ENCODE peak calls at places on chromosomes 3 and 15, in six cellular contexts. M is fibroblast of pulmonary artery, O is ovary, S is esophagus squamous epithelium, A is GM23338, L is cardiac muscle cell. N is an unnamed sample.
A peak's percentile ranks its signal among the peaks of the same experiment; 100 is the strongest.

GRCh38 chr3:191255156-191255555 is 56.1 kb downstream of the OSTN start:
- DNase-seq in M (no peak), O (no peak), S (no peak), A (no peak), L (no peak), N (no peak)

GRCh38 chr3:139218046-139218445 is 125.8 kb upstream of the MRPS22 start:
- DNase-seq in M (no peak), O (no peak), S (no peak), A (no peak), L (no peak), N (no peak)

GRCh38 chr3:68007621-68008226 is 353.3 kb upstream of the SUCLG2 start:
- DNase-seq in M (no peak), O (no peak), S (no peak), A (peak; percentile 71), L (no peak), N (no peak)

GRCh38 chr3:164883161-164883560 is 195.1 kb downstream of the SI start:
- DNase-seq in M (no peak), O (no peak), S (no peak), A (no peak), L (no peak), N (no peak)

GRCh38 chr3:126108689-126109075 is 24.8 kb upstream of the SLC41A3 start:
- DNase-seq in M (no peak), O (no peak), S (no peak), A (no peak), L (no peak), N (no peak)

GRCh38 chr3:10389995-10390394 is 69.1 kb upstream of the SEC13 start:
- DNase-seq in M (no peak), O (no peak), S (no peak), A (no peak), L (no peak), N (no peak)

GRCh38 chr3:173913397-173913796 is 515.9 kb downstream of the NLGN1 start:
- DNase-seq in M (peak; percentile 62), O (no peak), S (no peak), A (no peak), L (peak; percentile 60), N (peak; percentile 57)

GRCh38 chr3:54506603-54507002 is 384.3 kb downstream of the CACNA2D3 start:
- DNase-seq in M (peak; percentile 4), O (no peak), S (no peak), A (no peak), L (peak; percentile 4), N (no peak)

GRCh38 chr3:192915724-192916123 is 1.9 kb downstream of the MB21D2 start:
- DNase-seq in M (peak; percentile 26), O (no peak), S (no peak), A (no peak), L (no peak), N (no peak)

GRCh38 chr15:57551717-57552677 is 39.7 kb upstream of the MYZAP start:
- DNase-seq in M (peak; percentile 90), O (no peak), S (no peak), A (peak; percentile 89), L (peak; percentile 89), N (peak; percentile 81)

GRCh38 chr15:61032600-61033286 is 196.4 kb downstream of the RORA start:
- DNase-seq in M (no peak), O (no peak), S (no peak), A (no peak), L (no peak), N (no peak)

GRCh38 chr3:172581757-172582166 is 58.5 kb upstream of the TNFSF10 start:
- DNase-seq in M (no peak), O (no peak), S (no peak), A (no peak), L (no peak), N (no peak)

GRCh38 chr3:72145506-72146380 is 360.8 kb upstream of the PROK2 start:
- DNase-seq in M (peak; percentile 84), O (no peak), S (no peak), A (peak; percentile 18), L (peak; percentile 74), N (peak; percentile 95)

GRCh38 chr3:42118762-42119361 is 27.7 kb downstream of the TRAK1 start:
- DNase-seq in M (peak; percentile 49), O (no peak), S (no peak), A (peak; percentile 80), L (peak; percentile 37), N (no peak)

GRCh38 chr3:9172851-9173320 is 76.6 kb downstream of the SRGAP3 start:
- DNase-seq in M (no peak), O (no peak), S (no peak), A (no peak), L (no peak), N (peak; percentile 10)

GRCh38 chr15:98440917-98441316 is 207.4 kb upstream of the IGF1R start:
- DNase-seq in M (no peak), O (no peak), S (no peak), A (no peak), L (no peak), N (no peak)

GRCh38 chr3:48157215-48157840 is 30.9 kb downstream of the CDC25A start:
- DNase-seq in M (peak; percentile 50), O (no peak), S (no peak), A (no peak), L (peak; percentile 26), N (no peak)

GRCh38 chr3:52403955-52404354 is 40.9 kb downstream of the SEMA3G start:
- DNase-seq in M (no peak), O (peak; percentile 44), S (no peak), A (no peak), L (no peak), N (no peak)

GRCh38 chr3:12370758-12371157 is 81.9 kb downstream of the PPARG start:
- DNase-seq in M (peak; percentile 58), O (no peak), S (no peak), A (peak; percentile 61), L (peak; percentile 54), N (peak; percentile 8)

GRCh38 chr3:50124363-50125226 is 30.5 kb upstream of the SEMA3F start:
- DNase-seq in M (no peak), O (no peak), S (no peak), A (peak; percentile 37), L (peak; percentile 35), N (peak; percentile 33)

GRCh38 chr15:65980824-65981456 is 111.6 kb downstream of the RAB11A start:
- DNase-seq in M (peak; percentile 78), O (peak; percentile 45), S (no peak), A (peak; percentile 96), L (peak; percentile 89), N (peak; percentile 81)

GRCh38 chr15:62940755-62941361 is 101.7 kb upstream of the TPM1 start:
- DNase-seq in M (peak; percentile 92), O (peak; percentile 56), S (no peak), A (no peak), L (peak; percentile 88), N (peak; percentile 93)

GRCh38 chr3:187641319-187641976 is 28.7 kb downstream of the SST start:
- DNase-seq in M (no peak), O (no peak), S (no peak), A (no peak), L (no peak), N (no peak)

GRCh38 chr3:166934879-166935278 is 445.2 kb downstream of the ZBBX start:
- DNase-seq in M (no peak), O (no peak), S (no peak), A (no peak), L (no peak), N (no peak)

DNA sequence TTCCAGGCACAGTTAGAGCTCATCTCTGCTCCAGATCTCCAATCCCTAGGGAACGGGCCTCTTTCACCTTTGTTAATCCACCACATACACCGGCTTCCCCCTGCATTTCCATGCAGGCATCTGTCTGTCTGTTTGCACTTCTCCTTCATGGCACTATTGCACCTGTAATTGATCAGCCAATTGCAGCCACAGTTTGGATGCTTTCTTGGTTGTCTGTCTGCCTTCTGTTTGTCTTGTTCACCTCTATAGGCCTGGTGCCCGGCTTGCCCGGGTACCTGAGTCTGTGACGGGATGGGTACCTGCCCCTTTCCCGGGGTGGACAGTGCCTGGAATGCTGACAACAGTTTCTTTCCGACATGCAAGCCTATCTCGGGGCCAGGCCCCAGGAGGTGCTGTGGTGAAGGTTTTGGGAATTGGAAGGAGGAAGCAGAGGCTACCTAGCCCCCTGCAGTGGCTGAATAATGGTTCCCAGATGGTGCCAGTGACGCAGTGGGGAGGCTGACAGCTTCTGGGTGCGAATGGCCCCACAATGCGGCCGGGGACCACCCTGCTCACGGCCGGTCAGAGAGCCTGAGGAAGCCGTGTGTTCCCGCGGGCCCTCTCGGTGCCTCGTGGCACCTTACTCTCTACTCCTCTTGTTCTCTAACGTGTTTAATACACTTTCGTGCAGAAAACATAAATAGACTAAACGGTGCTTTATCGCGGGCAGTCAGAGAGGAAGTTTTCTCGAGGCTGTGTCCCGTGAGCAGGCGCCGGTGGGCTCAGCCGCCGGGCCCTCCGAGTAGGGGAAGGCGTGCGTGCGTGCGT is 31.3 kb upstream of the RAB6B start:
- DNase-seq in M (no peak), O (no peak), S (no peak), A (peak; percentile 75), L (no peak), N (no peak)
- TF ChIP-seq CTCF in M (no peak), O (no peak), S (no peak), A (peak; percentile 23), L (no peak), N (peak; percentile 4)

GRCh38 chr3:61617041-61617440 is 55.7 kb downstream of the PTPRG start:
- DNase-seq in M (peak; percentile 7), O (no peak), S (no peak), A (no peak), L (no peak), N (peak; percentile 16)
- H3K4me3 ChIP-seq in M (no peak overlapping the region), O (no peak overlapping the region), S (no peak overlapping the region), A (no peak overlapping the region), L (no peak overlapping the region), N (no peak overlapping the region)

GRCh38 chr3:39443530-39443929 is 23.9 kb upstream of the MOBP start:
- DNase-seq in M (no peak), O (no peak), S (no peak), A (peak; percentile 65), L (no peak), N (no peak)
- TF ChIP-seq CTCF in M (peak; percentile 15), O (no peak), S (no peak), A (peak; percentile 42), L (peak; percentile 11), N (no peak)

DNA sequence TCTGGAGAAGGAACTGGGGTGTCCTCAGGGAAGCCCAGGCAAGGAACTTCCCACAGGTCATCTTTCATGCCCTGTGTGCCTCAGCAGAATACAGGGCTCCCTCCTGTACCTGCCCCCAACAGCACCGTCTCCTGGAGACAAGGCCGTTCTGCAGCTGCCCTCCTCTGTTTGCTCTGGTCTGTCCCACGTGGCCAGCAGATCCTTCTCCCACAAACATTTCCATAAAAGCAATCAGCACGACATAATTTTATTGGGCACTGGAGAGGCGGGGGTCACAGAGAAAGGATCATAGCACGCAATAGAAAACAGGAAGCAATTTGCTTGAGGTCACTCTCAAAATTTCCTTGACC is 29.5 kb downstream of the STARD5 start:
- DNase-seq in M (no peak), O (no peak), S (no peak), A (peak; percentile 10), L (no peak), N (no peak)
- H3K4me3 ChIP-seq in M (no peak overlapping the region), O (no peak overlapping the region), S (no peak overlapping the region), A (no peak overlapping the region), L (no peak overlapping the region), N (no peak overlapping the region)

DNA sequence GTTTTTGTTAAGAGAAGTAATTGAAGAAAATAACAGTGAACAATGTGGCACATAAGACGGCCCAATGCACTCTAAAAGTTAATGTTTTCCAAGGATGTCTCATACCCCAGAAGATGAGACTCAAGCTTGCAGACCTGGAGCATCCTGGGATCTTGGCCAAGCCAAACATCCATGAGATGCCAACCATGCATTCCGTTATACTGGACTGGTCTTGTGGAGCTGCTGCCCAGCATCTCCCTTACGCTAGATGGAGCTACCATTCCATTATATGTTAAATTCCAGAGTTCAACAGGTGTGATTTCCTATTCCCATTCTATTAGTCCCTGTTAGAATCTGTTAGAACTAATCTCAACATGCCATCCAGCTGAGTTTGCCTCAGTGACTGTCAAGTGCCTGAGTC is 181.8 kb downstream of the PDCD6IP start:
- DNase-seq in M (peak; percentile 64), O (no peak), S (no peak), A (peak; percentile 46), L (peak; percentile 50), N (peak; percentile 84)
- TF ChIP-seq CTCF in M (peak; percentile 62), O (no peak), S (no peak), A (peak; percentile 55), L (peak; percentile 49), N (peak; percentile 85)

N was measured in AG10803.